ENCODE peak calls at places on chromosomes 12 and 14, in nine cellular contexts. One of them, this sample, is unnamed.

GRCh38 chr12:4174417-4174816 is 99.1 kb upstream of the CCND2 start:
- DNase-seq in Peyer's patch: no peak
- DNase-seq in lower leg skin: no peak
- DNase-seq in A549: no peak
- DNase-seq in HepG2: no peak
- DNase-seq in body of pancreas: no peak
- DNase-seq in stomach: no peak
- DNase-seq in tibial nerve: no peak
- DNase-seq in sigmoid colon: no peak
- DNase-seq in this sample: no peak

GRCh38 chr14:51443195-51444018 is 203.4 kb downstream of the TMX1 start:
- DNase-seq in Peyer's patch: no peak
- DNase-seq in lower leg skin: no peak
- DNase-seq in A549: no peak
- DNase-seq in HepG2: no peak
- DNase-seq in body of pancreas: no peak
- DNase-seq in stomach: no peak
- DNase-seq in tibial nerve: no peak
- DNase-seq in sigmoid colon: no peak
- DNase-seq in this sample: no peak

GRCh38 chr12:119115296-119115905 is 63.3 kb upstream of the HSPB8 start:
- DNase-seq in Peyer's patch: no peak
- DNase-seq in lower leg skin: peak; percentile 26
- DNase-seq in A549: peak; percentile 41
- DNase-seq in HepG2: peak; percentile 38
- DNase-seq in body of pancreas: peak; percentile 25
- DNase-seq in stomach: no peak
- DNase-seq in tibial nerve: no peak
- DNase-seq in sigmoid colon: no peak
- DNase-seq in this sample: no peak

GRCh38 chr12:107247650-107248049 is 154.3 kb upstream of the CRY1 start:
- DNase-seq in Peyer's patch: no peak
- DNase-seq in lower leg skin: no peak
- DNase-seq in A549: no peak
- DNase-seq in HepG2: no peak
- DNase-seq in body of pancreas: no peak
- DNase-seq in stomach: no peak
- DNase-seq in tibial nerve: no peak
- DNase-seq in sigmoid colon: no peak
- DNase-seq in this sample: no peak

GRCh38 chr14:61710853-61711817 is 15.8 kb downstream of the HIF1A start:
- DNase-seq in Peyer's patch: no peak
- DNase-seq in lower leg skin: no peak
- DNase-seq in A549: no peak
- DNase-seq in HepG2: peak; percentile 32
- DNase-seq in body of pancreas: no peak
- DNase-seq in stomach: no peak
- DNase-seq in tibial nerve: no peak
- DNase-seq in sigmoid colon: no peak
- DNase-seq in this sample: no peak

GRCh38 chr14:59772252-59772651 is 98.3 kb downstream of the RTN1 start:
- DNase-seq in Peyer's patch: no peak
- DNase-seq in lower leg skin: no peak
- DNase-seq in A549: no peak
- DNase-seq in HepG2: no peak
- DNase-seq in body of pancreas: no peak
- DNase-seq in stomach: no peak
- DNase-seq in tibial nerve: no peak
- DNase-seq in sigmoid colon: no peak
- DNase-seq in this sample: no peak

GRCh38 chr12:19412844-19413243 is 26.4 kb upstream of the AEBP2 start:
- DNase-seq in Peyer's patch: no peak
- DNase-seq in lower leg skin: no peak
- DNase-seq in A549: no peak
- DNase-seq in HepG2: no peak
- DNase-seq in body of pancreas: no peak
- DNase-seq in stomach: no peak
- DNase-seq in tibial nerve: no peak
- DNase-seq in sigmoid colon: peak; percentile 77
- DNase-seq in this sample: no peak

GRCh38 chr12:67269632-67270578 is 747 bp downstream of the CAND1 start:
- DNase-seq in Peyer's patch: peak; percentile 48
- DNase-seq in lower leg skin: no peak
- DNase-seq in A549: peak; percentile 18
- DNase-seq in HepG2: peak; percentile 15
- DNase-seq in body of pancreas: peak; percentile 54
- DNase-seq in stomach: peak; percentile 52
- DNase-seq in tibial nerve: peak; percentile 17
- DNase-seq in sigmoid colon: peak; percentile 79
- DNase-seq in this sample: no peak

GRCh38 chr14:92009604-92010003 is 30.3 kb downstream of the TRIP11 start:
- DNase-seq in Peyer's patch: no peak
- DNase-seq in lower leg skin: no peak
- DNase-seq in A549: no peak
- DNase-seq in HepG2: no peak
- DNase-seq in body of pancreas: no peak
- DNase-seq in stomach: no peak
- DNase-seq in tibial nerve: no peak
- DNase-seq in sigmoid colon: no peak
- DNase-seq in this sample: no peak

GRCh38 chr14:92005019-92005418 is 34.8 kb downstream of the TRIP11 start:
- DNase-seq in Peyer's patch: no peak
- DNase-seq in lower leg skin: no peak
- DNase-seq in A549: no peak
- DNase-seq in HepG2: no peak
- DNase-seq in body of pancreas: no peak
- DNase-seq in stomach: no peak
- DNase-seq in tibial nerve: no peak
- DNase-seq in sigmoid colon: no peak
- DNase-seq in this sample: no peak

GRCh38 chr14:91998667-91999570 is 40.9 kb downstream of the TRIP11 start:
- DNase-seq in Peyer's patch: no peak
- DNase-seq in lower leg skin: no peak
- DNase-seq in A549: no peak
- DNase-seq in HepG2: no peak
- DNase-seq in body of pancreas: no peak
- DNase-seq in stomach: no peak
- DNase-seq in tibial nerve: no peak
- DNase-seq in sigmoid colon: no peak
- DNase-seq in this sample: no peak

DNA sequence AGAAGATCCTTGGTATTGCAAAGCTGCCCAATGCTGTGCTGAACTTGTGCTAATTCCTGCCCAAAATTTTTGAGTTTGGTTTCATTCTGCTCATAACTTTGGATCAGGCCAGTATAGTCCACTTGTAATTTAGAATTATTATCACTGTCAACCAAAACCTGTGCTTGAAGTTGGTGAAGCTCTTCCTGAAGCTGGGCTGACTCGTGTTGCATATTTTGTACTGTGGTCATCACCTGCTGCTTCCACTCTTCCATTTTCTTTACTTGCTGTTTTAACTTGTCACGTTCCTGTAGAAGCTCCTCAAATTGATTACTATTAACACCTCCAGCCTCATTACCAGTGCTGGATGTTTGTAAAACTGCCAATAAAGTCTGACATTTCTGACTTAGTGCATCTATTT is 35.8 kb downstream of the TRIP11 start:
- DNase-seq in Peyer's patch: no peak
- DNase-seq in lower leg skin: no peak
- DNase-seq in A549: no peak
- DNase-seq in HepG2: no peak
- DNase-seq in body of pancreas: no peak
- DNase-seq in stomach: no peak
- DNase-seq in tibial nerve: no peak
- DNase-seq in sigmoid colon: no peak
- DNase-seq in this sample: no peak
- TF ChIP-seq POLR2A in Peyer's patch: no peak
- TF ChIP-seq POLR2A in lower leg skin: no peak
- TF ChIP-seq POLR2A in A549: no peak
- TF ChIP-seq POLR2A in HepG2: no peak
- TF ChIP-seq POLR2A in body of pancreas: no peak
- TF ChIP-seq POLR2A in stomach: no peak
- TF ChIP-seq POLR2A in tibial nerve: no peak
- TF ChIP-seq POLR2A in sigmoid colon: no peak
- TF ChIP-seq POLR2A in this sample: no peak

DNA sequence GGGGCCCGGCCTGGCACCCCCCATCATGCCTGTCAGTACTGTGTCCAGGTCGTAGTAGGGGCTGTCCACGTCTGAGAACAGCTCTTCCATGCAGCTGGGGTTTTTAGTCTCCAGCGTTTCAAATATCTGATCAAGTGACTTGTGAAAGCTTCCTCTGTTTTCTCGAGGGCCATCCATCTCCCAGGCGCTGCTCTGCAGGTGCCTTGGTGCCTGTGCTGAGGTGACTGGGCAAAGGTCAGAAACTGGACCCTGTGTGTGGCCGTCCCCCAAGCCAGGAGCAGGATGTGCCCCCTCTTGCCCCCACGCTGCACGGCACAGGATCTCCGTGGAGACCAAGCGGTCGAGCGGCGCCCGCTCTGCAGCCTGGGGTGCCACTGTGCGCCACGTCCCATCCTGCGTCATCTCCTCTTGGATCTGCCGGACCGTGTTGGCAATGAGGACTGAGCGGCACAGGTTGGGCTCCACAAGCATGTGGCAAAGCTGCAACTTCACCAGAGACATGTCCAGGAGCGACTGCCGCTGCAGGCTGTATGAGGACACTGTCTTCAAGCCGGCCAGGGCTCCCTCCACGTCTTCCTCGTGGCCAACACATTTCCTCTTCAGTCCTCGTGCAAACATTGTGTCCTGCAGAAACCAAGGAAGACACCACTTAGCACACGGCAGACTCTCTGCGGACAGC is 9.4 kb downstream of the CDCA4 start:
- DNase-seq in Peyer's patch: no peak
- DNase-seq in lower leg skin: no peak
- DNase-seq in A549: no peak
- DNase-seq in HepG2: no peak
- DNase-seq in body of pancreas: no peak
- DNase-seq in stomach: no peak
- DNase-seq in tibial nerve: no peak
- DNase-seq in sigmoid colon: no peak
- DNase-seq in this sample: no peak
- TF ChIP-seq POLR2A in Peyer's patch: no peak
- TF ChIP-seq POLR2A in lower leg skin: no peak
- TF ChIP-seq POLR2A in A549: no peak
- TF ChIP-seq POLR2A in HepG2: no peak
- TF ChIP-seq POLR2A in body of pancreas: no peak
- TF ChIP-seq POLR2A in stomach: no peak
- TF ChIP-seq POLR2A in tibial nerve: no peak
- TF ChIP-seq POLR2A in sigmoid colon: no peak
- TF ChIP-seq POLR2A in this sample: no peak

DNA sequence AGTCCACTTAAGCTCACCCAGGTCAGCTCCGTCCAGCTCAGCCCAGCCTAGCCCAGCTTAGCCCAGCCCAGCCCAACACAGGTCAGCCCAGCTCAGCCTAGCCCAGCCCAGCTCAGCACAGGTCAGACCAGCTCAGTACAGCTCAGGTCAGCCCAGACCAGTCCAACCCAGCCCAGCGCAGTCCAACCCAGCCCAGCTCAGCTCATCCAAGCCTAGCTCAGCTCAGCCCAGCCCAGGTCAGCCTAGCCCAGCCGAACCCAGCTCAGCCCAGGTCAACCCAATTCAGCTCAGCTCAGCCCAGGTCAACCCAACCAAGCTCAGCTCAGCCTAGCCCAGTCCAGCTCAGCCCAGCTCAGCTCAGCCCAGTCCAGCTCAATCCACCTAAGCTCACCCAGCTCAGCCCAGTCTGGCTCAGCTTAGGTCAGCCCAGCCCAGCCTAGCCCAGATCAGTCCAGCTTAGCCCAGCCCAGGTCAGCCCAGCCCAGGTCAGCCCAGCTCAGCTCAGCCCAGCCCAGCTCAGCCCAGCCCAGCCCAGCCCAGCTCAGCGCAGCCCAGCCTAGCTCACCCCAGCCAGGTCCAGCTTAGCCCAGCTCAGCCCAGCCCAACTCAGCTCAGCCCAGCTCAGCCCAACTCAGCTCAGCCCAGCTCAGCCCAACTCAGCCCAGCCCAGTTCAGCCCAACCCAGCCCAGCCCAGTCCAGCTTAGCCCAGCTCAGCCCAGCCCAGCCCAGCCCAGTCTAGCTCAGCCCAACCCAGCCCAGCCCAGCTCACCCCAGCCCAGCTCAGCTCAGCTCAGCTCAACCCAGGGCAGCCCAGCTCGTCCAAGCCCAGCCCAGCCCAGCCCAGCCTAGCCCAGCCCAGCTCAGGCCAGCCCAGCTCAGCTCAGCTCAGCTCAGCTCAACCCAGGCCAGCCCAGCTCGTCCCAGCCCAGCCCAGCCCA is 184.0 kb downstream of the TMEM121 start:
- DNase-seq in Peyer's patch: no peak
- DNase-seq in lower leg skin: no peak
- DNase-seq in A549: no peak
- DNase-seq in HepG2: no peak
- DNase-seq in body of pancreas: no peak
- DNase-seq in stomach: no peak
- DNase-seq in tibial nerve: no peak
- DNase-seq in sigmoid colon: no peak
- DNase-seq in this sample: no peak
- TF ChIP-seq POLR2A in Peyer's patch: no peak
- TF ChIP-seq POLR2A in lower leg skin: no peak
- TF ChIP-seq POLR2A in A549: no peak
- TF ChIP-seq POLR2A in HepG2: no peak
- TF ChIP-seq POLR2A in body of pancreas: no peak
- TF ChIP-seq POLR2A in stomach: no peak
- TF ChIP-seq POLR2A in tibial nerve: no peak
- TF ChIP-seq POLR2A in sigmoid colon: no peak
- TF ChIP-seq POLR2A in this sample: no peak

GRCh38 chr12:1592444-1593231 is 1.7 kb downstream of the FBXL14 start:
- DNase-seq in Peyer's patch: peak; percentile 64
- DNase-seq in lower leg skin: no peak
- DNase-seq in A549: no peak
- DNase-seq in HepG2: no peak
- DNase-seq in body of pancreas: no peak
- DNase-seq in stomach: no peak
- DNase-seq in tibial nerve: no peak
- DNase-seq in sigmoid colon: peak; percentile 65
- DNase-seq in this sample: no peak
- TF ChIP-seq POLR2A in Peyer's patch: no peak
- TF ChIP-seq POLR2A in lower leg skin: no peak
- TF ChIP-seq POLR2A in A549: no peak
- TF ChIP-seq POLR2A in HepG2: no peak
- TF ChIP-seq POLR2A in body of pancreas: no peak
- TF ChIP-seq POLR2A in stomach: no peak
- TF ChIP-seq POLR2A in tibial nerve: no peak
- TF ChIP-seq POLR2A in sigmoid colon: no peak
- TF ChIP-seq POLR2A in this sample: no peak

This sample was measured in vagina.